ENCODE peak calls at places on chromosomes 11 and 22, in seven cellular contexts. W is Panc1; E is mesothelial cell of epicardium; M is naive thymus-derived CD8-positive, alpha-beta T cell; H is stimulated activated CD8-positive, alpha-beta memory T cell treated with anti-CD3 and anti-CD28 coated beads, Interleukin-2, amount 100 ng/mL, for 1 hour; I is stomach; K is HuH-7.5. O is an unnamed sample.

GRCh38 chr22:47811971-47812370 is 1049.5 kb downstream of the TBC1D22A start:
- DNase-seq in W (no peak), I (no peak), H (no peak), E (no peak), M (no peak), K (no peak), O (no peak)

GRCh38 chr11:96200243-96200642 is 142.8 kb downstream of the MAML2 start:
- DNase-seq in W (no peak), K (no peak), I (no peak), E (no peak), M (no peak), H (no peak), O (no peak)

GRCh38 chr11:118607401-118608267 is at the start of gene PHLDB1:
- DNase-seq in I (peak), E (no peak), M (peak), K (peak), H (no peak), W (no peak), O (no peak)

GRCh38 chr11:61075891-61076290 is 26.4 kb upstream of the CD5 start:
- DNase-seq in I (peak), E (no peak), K (no peak), W (no peak), M (no peak), H (no peak), O (no peak)

GRCh38 chr11:64353101-64353738 is 5.7 kb upstream of the RPS6KA4 start:
- DNase-seq in I (no peak), M (no peak), K (no peak), H (no peak), W (no peak), E (no peak), O (no peak)

GRCh38 chr11:61690706-61691377 is 10.7 kb downstream of the DAGLA start:
- DNase-seq in W (no peak), H (no peak), I (no peak), K (no peak), E (no peak), M (no peak), O (no peak)

GRCh38 chr11:9972917-9973504 is 309.1 kb downstream of the SWAP70 start:
- DNase-seq in K (peak), W (peak), M (peak), E (no peak), H (no peak), I (no peak), O (no peak)

GRCh38 chr11:87431386-87431785 is 393.7 kb downstream of the TMEM135 start:
- DNase-seq in M (no peak), E (no peak), K (no peak), W (no peak), I (no peak), H (no peak), O (no peak)

GRCh38 chr11:47328449-47329390 is 23.8 kb downstream of the MYBPC3 start:
- DNase-seq in H (no peak), W (no peak), M (no peak), I (no peak), E (no peak), K (no peak), O (no peak)

GRCh38 chr11:98967005-98967404 is 53.7 kb upstream of the CNTN5 start:
- DNase-seq in H (no peak), K (no peak), I (no peak), W (no peak), E (no peak), M (no peak), O (no peak)

GRCh38 chr11:67556244-67556643 is 27.4 kb upstream of the GSTP1 start:
- DNase-seq in K (no peak), H (no peak), E (no peak), W (no peak), I (no peak), M (no peak), O (no peak)

GRCh38 chr22:47215851-47216250 is 453.4 kb downstream of the TBC1D22A start:
- DNase-seq in E (no peak), K (no peak), W (no peak), I (peak), H (no peak), M (no peak), O (peak)

GRCh38 chr11:8693010-8693551 is 10.5 kb downstream of the RPL27A start:
- DNase-seq in W (no peak), I (no peak), E (no peak), H (no peak), M (no peak), K (no peak), O (no peak)

GRCh38 chr22:38317237-38317994 is at the start of gene CSNK1E:
- DNase-seq in K (peak), H (peak), I (peak), M (peak), E (peak), W (no peak), O (peak)

GRCh38 chr11:11306855-11307254 is 46.2 kb downstream of the CSNK2A3 start:
- DNase-seq in M (no peak), K (no peak), I (no peak), H (no peak), W (no peak), E (no peak), O (no peak)

GRCh38 chr11:35683728-35684339 is 21.3 kb downstream of the TRIM44 start:
- DNase-seq in H (no peak), K (no peak), I (no peak), W (no peak), M (no peak), E (no peak), O (no peak)

GRCh38 chr11:123045101-123045500 is 16.8 kb downstream of the HSPA8 start:
- DNase-seq in H (no peak), E (no peak), M (no peak), W (no peak), K (no peak), I (no peak), O (no peak)